ENCODE peak calls at places on chromosomes 16 and 17, in seven cellular contexts. Q is AG04449; X is activated CD4-positive, alpha-beta T cell treated with anti-CD3 and anti-CD28 coated beads, Interleukin-2, amount 50 U/mL, for 24 hours; W is midbrain; U is CD4-positive, CD25-positive, alpha-beta regulatory T cell; K is RCC 7860; L is EH. N is an unnamed sample.

GRCh38 chr17:76232342-76232741 is 8.0 kb downstream of the RNF157 start:
- DNase-seq in Q (peak), X (no peak), W (no peak), U (no peak), K (no peak), L (peak), N (peak)

GRCh38 chr17:69870751-69871199 is 204.2 kb upstream of the KCNJ16 start:
- DNase-seq in Q (peak), X (no peak), W (no peak), U (no peak), K (peak), L (peak), N (peak)

GRCh38 chr16:10103096-10103495 is 79.1 kb downstream of the GRIN2A start:
- DNase-seq in Q (no peak), X (no peak), W (no peak), U (no peak), K (no peak), L (peak), N (no peak)

GRCh38 chr17:21042434-21043295 is at the start of gene USP22:
- DNase-seq in Q (no peak), X (peak), W (peak), U (no peak), K (no peak), L (no peak), N (no peak)

GRCh38 chr16:85369741-85370528 is 243.2 kb upstream of the GSE1 start:
- DNase-seq in Q (no peak), X (peak), W (no peak), U (peak), K (peak), L (peak), N (no peak)

GRCh38 chr16:84374160-84374489 is 5.8 kb downstream of the ATP2C2 start:
- DNase-seq in Q (no peak), X (no peak), W (no peak), U (no peak), K (no peak), L (no peak), N (no peak)

GRCh38 chr16:80599466-80599865 is 58.7 kb downstream of the DYNLRB2 start:
- DNase-seq in Q (no peak), X (no peak), W (no peak), U (no peak), K (no peak), L (peak), N (peak)

GRCh38 chr17:71870546-71870862 is 250.3 kb upstream of the SOX9 start:
- DNase-seq in Q (no peak), X (no peak), W (no peak), U (no peak), K (no peak), L (no peak), N (no peak)

GRCh38 chr17:10357768-10358167 is 15.0 kb downstream of the MYH13 start:
- DNase-seq in Q (no peak), X (no peak), W (no peak), U (no peak), K (no peak), L (no peak), N (no peak)

GRCh38 chr16:72066747-72067146 is 3.7 kb downstream of the HPR start:
- DNase-seq in Q (no peak), X (no peak), W (peak), U (peak), K (peak), L (peak), N (peak)

GRCh38 chr17:62840871-62841270 is 32.8 kb upstream of the MARCHF10 start:
- DNase-seq in Q (no peak), X (no peak), W (no peak), U (no peak), K (no peak), L (no peak), N (no peak)

N was measured in iris pigment epithelial cell.